ENCODE peak calls at places on chromosomes 4 and X, in seven cellular contexts. X, S, J, V, Y, W and A are unnamed samples.

GRCh38 chr4:139853309-139853708 is 187.7 kb downstream of the MGST2 start:
- DNase-seq in W (no peak), Y (no peak), J (no peak), X (no peak), S (no peak), V (no peak), A (no peak)

GRCh38 chrX:111098874-111099273 is 2.9 kb downstream of the PAK3 start:
- DNase-seq in S (peak; percentile 63), Y (peak; percentile 14), X (no peak), J (no peak), W (peak; percentile 11), V (peak; percentile 15), A (no peak)

GRCh38 chr4:184269879-184270430 is 52.3 kb upstream of the ENPP6 start:
- DNase-seq in W (no peak), X (no peak), Y (no peak), S (no peak), V (no peak), J (no peak), A (no peak)

GRCh38 chr4:55768291-55768690 is 51.3 kb upstream of the EXOC1L start:
- DNase-seq in J (no peak), W (peak; percentile 70), S (peak; percentile 30), X (peak; percentile 57), V (peak; percentile 99), Y (no peak), A (peak; percentile 50)

GRCh38 chr4:93031431-93032098 is 727.8 kb downstream of the GRID2 start:
- DNase-seq in V (no peak), S (no peak), X (no peak), Y (no peak), W (no peak), J (no peak), A (no peak)

GRCh38 chr4:156190606-156191005 is 236.9 kb upstream of the CTSO start:
- DNase-seq in Y (no peak), J (no peak), W (peak; percentile 89), S (no peak), V (peak; percentile 92), X (peak; percentile 8), A (no peak)

GRCh38 chrX:34915463-34916225 is 27.0 kb upstream of the FAM47B start:
- DNase-seq in J (no peak), V (no peak), W (no peak), Y (no peak), X (no peak), S (no peak), A (no peak)

GRCh38 chr4:106238819-106239420 is 77.1 kb downstream of the TBCK start:
- DNase-seq in Y (no peak), J (no peak), X (peak; percentile 40), W (peak; percentile 34), S (peak; percentile 21), V (peak; percentile 69), A (peak; percentile 13)

GRCh38 chrX:126165721-126166401 is at the start of gene DCAF12L2:
- DNase-seq in X (no peak), W (no peak), Y (no peak), J (no peak), S (no peak), V (no peak), A (no peak)

GRCh38 chr4:16583764-16584163 is 314.7 kb downstream of the LDB2 start:
- DNase-seq in S (no peak), Y (no peak), V (peak; percentile 54), W (peak; percentile 66), X (no peak), J (no peak), A (no peak)

GRCh38 chrX:148441387-148441786 is 59.0 kb upstream of the AFF2 start:
- DNase-seq in V (no peak), Y (no peak), J (no peak), X (no peak), W (no peak), S (no peak), A (no peak)

GRCh38 chr4:1092026-1092982 is 21.1 kb downstream of the RNF212 start:
- DNase-seq in V (no peak), W (no peak), X (no peak), J (no peak), Y (no peak), S (no peak), A (no peak)

GRCh38 chrX:153971124-153971631 is 440 bp downstream of the HCFC1 start:
- DNase-seq in Y (peak; percentile 78), S (peak; percentile 89), J (peak; percentile 84), W (peak; percentile 84), X (peak; percentile 80), V (peak; percentile 87), A (peak; percentile 35)

GRCh38 chr4:6561706-6562371 is 13.2 kb upstream of the MAN2B2 start:
- DNase-seq in X (no peak), V (no peak), J (no peak), S (no peak), W (no peak), Y (no peak), A (no peak)

GRCh38 chr4:94390804-94391410 is 48.3 kb upstream of the HPGDS start:
- DNase-seq in W (peak; percentile 4), X (peak; percentile 41), V (peak; percentile 42), S (peak; percentile 27), J (no peak), Y (no peak), A (no peak)

GRCh38 chrX:149825424-149825823 is 43.7 kb downstream of the MAGEA9 start:
- DNase-seq in V (peak; percentile 10), W (no peak), S (peak; percentile 54), X (peak; percentile 1), Y (peak; percentile 13), J (no peak), A (no peak)

GRCh38 chrX:50812995-50813842 is 775 bp downstream of the SHROOM4 start:
- DNase-seq in X (peak; percentile 57), V (peak; percentile 53), J (peak; percentile 22), Y (no peak), S (peak; percentile 12), W (peak; percentile 46), A (no peak)

GRCh38 chr4:78650106-78651021 is 98.8 kb downstream of the ANXA3 start:
- DNase-seq in W (peak; percentile 86), Y (no peak), V (peak; percentile 90), J (no peak), X (no peak), S (no peak), A (peak; percentile 61)

GRCh38 chr4:22363071-22363470 is 152.8 kb downstream of the ADGRA3 start:
- DNase-seq in J (no peak), Y (no peak), X (no peak), W (peak; percentile 34), S (no peak), V (peak; percentile 32), A (no peak)

GRCh38 chr4:111814961-111815360 is 330.3 kb upstream of the FAM241A start:
- DNase-seq in S (no peak), X (no peak), Y (no peak), J (no peak), W (no peak), V (no peak), A (no peak)

GRCh38 chr4:56914336-56914735 is 6.6 kb downstream of the REST start:
- DNase-seq in X (no peak), S (no peak), W (no peak), V (no peak), J (no peak), Y (no peak), A (no peak)

GRCh38 chrX:9917861-9918260 is 49.3 kb upstream of the CLDN34 start:
- DNase-seq in W (no peak), V (no peak), J (no peak), S (no peak), X (no peak), Y (no peak), A (no peak)